ENCODE peak calls at places on chromosomes 7 and 10, in five cellular contexts. V is bronchial epithelial cell; S is naive thymus-derived CD8-positive, alpha-beta T cell; P is left cardiac atrium; T is tibial nerve. D is an unnamed sample.

GRCh38 chr10:23314835-23315239 is 29.8 kb downstream of the C10orf67 start:
- DNase-seq in S (peak; percentile 40), T (peak; percentile 24), V (peak; percentile 86), P (no peak), D (peak; percentile 77)

GRCh38 chr7:115869225-115869624 is 161.3 kb downstream of the TFEC start:
- DNase-seq in S (no peak), V (no peak), P (no peak), T (no peak), D (no peak)

GRCh38 chr10:21715531-21716195 is 181.6 kb downstream of the MLLT10 start:
- DNase-seq in T (no peak), P (no peak), S (no peak), V (peak; percentile 69), D (no peak)

GRCh38 chr7:154902600-154903082 is 100.3 kb downstream of the PAXIP1 start:
- DNase-seq in V (no peak), S (no peak), T (no peak), P (no peak), D (no peak)

GRCh38 chr7:65554-65953 is 126.8 kb upstream of the FAM20C start:
- DNase-seq in P (peak; percentile 35), T (no peak), V (peak; percentile 33), S (no peak), D (no peak)

GRCh38 chr10:71740069-71740468 is 20.5 kb upstream of the C10orf105 start:
- DNase-seq in P (no peak), S (no peak), V (peak; percentile 91), T (no peak), D (no peak)

GRCh38 chr7:99035723-99036530 is 108.0 kb downstream of the SMURF1 start:
- DNase-seq in P (no peak), S (no peak), T (no peak), V (no peak), D (no peak)

GRCh38 chr10:132489053-132489703 is 48.4 kb upstream of the INPP5A start:
- DNase-seq in V (no peak), P (no peak), T (no peak), S (no peak), D (no peak)

D was measured in NAMALWA.